ENCODE peak calls at places on chromosomes 5 and 9, in six cellular contexts. W is substantia nigra; T is lower lobe of right lung; O is RWPE1; B is CD8-positive, alpha-beta memory T cell; Y is thoracic aorta. F is an unnamed sample.

GRCh38 chr9:96462538-96462937 is 12.6 kb downstream of the HABP4 start:
- DNase-seq in O (no peak), T (no peak), W (no peak), B (no peak), Y (no peak), F (no peak)

GRCh38 chr9:123093141-123093540 is 59.7 kb downstream of the GPR21 start:
- DNase-seq in O (no peak), Y (no peak), B (no peak), W (no peak), T (no peak), F (no peak)

GRCh38 chr5:134529460-134529859 is 4.0 kb downstream of the JADE2 start:
- DNase-seq in Y (no peak), O (no peak), W (no peak), T (no peak), B (no peak), F (no peak)

GRCh38 chr5:180646963-180647305 is 2.5 kb downstream of the FLT4 start:
- DNase-seq in W (no peak), B (no peak), O (no peak), T (no peak), Y (no peak), F (no peak)

GRCh38 chr5:74546796-74547195 is 93.7 kb downstream of the ENC1 start:
- DNase-seq in W (no peak), Y (no peak), T (no peak), O (peak), B (no peak), F (no peak)

GRCh38 chr5:180114304-180115003 is 42.9 kb upstream of the RNF130 start:
- DNase-seq in W (no peak), T (no peak), B (no peak), O (no peak), Y (no peak), F (no peak)

GRCh38 chr9:72185561-72185960 is 36.3 kb downstream of the GDA start:
- DNase-seq in O (no peak), T (no peak), B (no peak), W (no peak), Y (no peak), F (no peak)

GRCh38 chr5:116626272-116626723 is 51.7 kb upstream of the SEMA6A start:
- DNase-seq in O (no peak), Y (peak), W (peak), T (no peak), B (no peak), F (no peak)

GRCh38 chr5:107821288-107821687 is 150.6 kb upstream of the EFNA5 start:
- DNase-seq in O (no peak), W (no peak), B (no peak), T (no peak), Y (no peak), F (no peak)

GRCh38 chr5:75886706-75887105 is 169.5 kb upstream of the POC5 start:
- DNase-seq in B (no peak), Y (no peak), W (no peak), T (no peak), O (no peak), F (no peak)

GRCh38 chr5:72106922-72107873 is at the start of gene MAP1B:
- DNase-seq in O (peak), B (no peak), W (peak), Y (no peak), T (no peak), F (no peak)

GRCh38 chr9:95366731-95367325 is 49.3 kb upstream of the FANCC start:
- DNase-seq in B (no peak), Y (no peak), O (no peak), T (no peak), W (no peak), F (no peak)

GRCh38 chr9:87570000-87570834 is 72.5 kb downstream of the DAPK1 start:
- DNase-seq in O (no peak), T (no peak), B (no peak), Y (no peak), W (no peak), F (no peak)

GRCh38 chr5:154311362-154311761 is 120.8 kb downstream of the GALNT10 start:
- DNase-seq in B (no peak), T (peak), O (no peak), Y (no peak), W (no peak), F (no peak)

GRCh38 chr5:151483647-151484046 is 36.2 kb downstream of the SLC36A1 start:
- DNase-seq in T (no peak), B (no peak), W (no peak), O (no peak), Y (no peak), F (no peak)

GRCh38 chr9:72996106-72996505 is 43.3 kb upstream of the ALDH1A1 start:
- DNase-seq in W (no peak), T (no peak), B (no peak), Y (no peak), O (no peak), F (no peak)

GRCh38 chr9:68416891-68417570 is 60.6 kb downstream of the PGM5 start:
- DNase-seq in O (no peak), T (no peak), B (no peak), Y (no peak), W (no peak), F (no peak)

GRCh38 chr9:23824241-23825142 is 1.5 kb downstream of the ELAVL2 start:
- DNase-seq in B (no peak), T (no peak), O (peak), W (no peak), Y (no peak), F (no peak)

GRCh38 chr5:120999550-120999949 is 535.5 kb downstream of the PRR16 start:
- DNase-seq in O (no peak), W (no peak), T (no peak), Y (no peak), B (no peak), F (no peak)

GRCh38 chr5:61823796-61824195 is 482.2 kb upstream of the KIF2A start:
- DNase-seq in B (no peak), T (no peak), O (no peak), W (no peak), Y (no peak), F (no peak)

GRCh38 chr5:138963763-138964371 is 88.7 kb upstream of the LRRTM2 start:
- DNase-seq in T (no peak), B (no peak), O (no peak), W (no peak), Y (no peak), F (no peak)

GRCh38 chr5:108093186-108093585 is 288.7 kb downstream of the FBXL17 start:
- DNase-seq in Y (no peak), T (no peak), O (no peak), B (no peak), W (no peak), F (no peak)

GRCh38 chr9:91451431-91452270 is 28.0 kb upstream of the NFIL3 start:
- DNase-seq in B (no peak), Y (no peak), W (no peak), O (no peak), T (no peak), F (no peak)

GRCh38 chr9:21081451-21081850 is 3.7 kb upstream of the IFNB1 start:
- DNase-seq in Y (no peak), T (no peak), B (no peak), W (no peak), O (no peak), F (no peak)

GRCh38 chr9:132404228-132404881 is 2.3 kb downstream of the TTF1 start:
- DNase-seq in B (peak), T (no peak), Y (no peak), W (no peak), O (no peak), F (no peak)

GRCh38 chr9:107163370-107163769 is 119.7 kb upstream of the RAD23B start:
- DNase-seq in B (no peak), Y (no peak), T (no peak), W (no peak), O (no peak), F (no peak)

GRCh38 chr5:149325166-149325735 is 20.0 kb upstream of the GRPEL2 start:
- DNase-seq in Y (no peak), T (no peak), B (no peak), O (peak), W (no peak), F (no peak)

DNA sequence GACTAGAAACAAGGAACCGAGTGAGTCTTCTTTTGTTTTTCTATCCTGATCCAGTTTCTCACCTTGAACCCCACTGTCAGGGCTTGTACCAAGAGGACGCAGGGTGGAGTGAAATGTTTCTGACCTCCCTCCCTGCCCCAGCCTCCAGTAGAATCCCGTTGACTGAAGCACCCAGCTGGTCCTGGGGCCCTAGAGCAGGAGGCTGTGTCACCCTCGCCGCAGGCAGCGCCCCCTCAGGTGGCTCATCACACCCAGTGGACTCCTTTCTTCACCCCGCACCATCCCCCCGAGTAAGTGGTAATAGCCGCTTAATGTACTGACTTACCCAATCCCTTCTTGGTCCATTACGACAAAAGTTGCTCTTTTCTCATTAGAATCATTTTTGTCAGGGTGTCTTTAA is 53.8 kb downstream of the MVB12B start:
- DNase-seq in B (no peak), Y (no peak), T (no peak), W (no peak), O (no peak), F (no peak)
- H3K27ac ChIP-seq in B (no peak), Y (no peak), T (no peak), W (peak), O (no peak), F (no peak)

GRCh38 chr5:132427285-132428146 is 58.0 kb downstream of the SLC22A5 start:
- DNase-seq in O (no peak), B (peak), W (peak), T (peak), Y (no peak), F (peak)
- H3K27ac ChIP-seq in O (peak), B (peak), W (peak), T (peak), Y (peak), F (peak)

GRCh38 chr9:133665096-133665495 is 28.9 kb downstream of the DBH start:
- DNase-seq in T (no peak), O (no peak), B (no peak), W (no peak), Y (no peak), F (no peak)

GRCh38 chr9:133666387-133666786 is 30.2 kb downstream of the DBH start:
- DNase-seq in Y (no peak), O (no peak), T (no peak), B (no peak), W (no peak), F (no peak)

GRCh38 chr9:133664651-133665050 is 28.5 kb downstream of the DBH start:
- DNase-seq in B (no peak), Y (no peak), O (no peak), T (no peak), W (no peak), F (no peak)

GRCh38 chr9:133666845-133667244 is 30.7 kb downstream of the DBH start:
- DNase-seq in Y (no peak), T (no peak), W (no peak), O (no peak), B (no peak), F (no peak)

DNA sequence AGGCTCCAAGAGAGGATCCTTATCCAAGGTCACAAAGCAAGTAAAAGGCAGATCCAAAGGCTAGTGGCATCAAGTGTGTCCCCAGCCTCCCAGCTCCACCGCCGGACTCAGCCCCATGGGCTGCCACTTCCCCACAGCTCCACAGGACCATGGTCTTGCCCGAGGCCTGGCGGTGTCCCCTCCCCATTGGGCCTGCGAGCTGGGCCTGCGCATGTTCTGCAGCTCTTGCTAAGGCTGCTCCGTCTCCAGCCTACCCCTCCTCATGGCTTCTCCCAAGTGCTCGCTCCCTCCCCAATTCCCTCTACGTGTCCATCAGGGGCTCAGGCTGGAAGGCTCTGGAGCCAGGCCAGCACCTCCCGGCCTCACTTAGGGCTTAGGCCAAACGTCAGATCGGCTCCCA is 29.4 kb downstream of the DBH start:
- DNase-seq in T (no peak), W (no peak), B (no peak), Y (no peak), O (no peak), F (no peak)
- H3K27ac ChIP-seq in T (no peak), W (no peak), B (no peak), Y (no peak), O (no peak), F (no peak)

DNA sequence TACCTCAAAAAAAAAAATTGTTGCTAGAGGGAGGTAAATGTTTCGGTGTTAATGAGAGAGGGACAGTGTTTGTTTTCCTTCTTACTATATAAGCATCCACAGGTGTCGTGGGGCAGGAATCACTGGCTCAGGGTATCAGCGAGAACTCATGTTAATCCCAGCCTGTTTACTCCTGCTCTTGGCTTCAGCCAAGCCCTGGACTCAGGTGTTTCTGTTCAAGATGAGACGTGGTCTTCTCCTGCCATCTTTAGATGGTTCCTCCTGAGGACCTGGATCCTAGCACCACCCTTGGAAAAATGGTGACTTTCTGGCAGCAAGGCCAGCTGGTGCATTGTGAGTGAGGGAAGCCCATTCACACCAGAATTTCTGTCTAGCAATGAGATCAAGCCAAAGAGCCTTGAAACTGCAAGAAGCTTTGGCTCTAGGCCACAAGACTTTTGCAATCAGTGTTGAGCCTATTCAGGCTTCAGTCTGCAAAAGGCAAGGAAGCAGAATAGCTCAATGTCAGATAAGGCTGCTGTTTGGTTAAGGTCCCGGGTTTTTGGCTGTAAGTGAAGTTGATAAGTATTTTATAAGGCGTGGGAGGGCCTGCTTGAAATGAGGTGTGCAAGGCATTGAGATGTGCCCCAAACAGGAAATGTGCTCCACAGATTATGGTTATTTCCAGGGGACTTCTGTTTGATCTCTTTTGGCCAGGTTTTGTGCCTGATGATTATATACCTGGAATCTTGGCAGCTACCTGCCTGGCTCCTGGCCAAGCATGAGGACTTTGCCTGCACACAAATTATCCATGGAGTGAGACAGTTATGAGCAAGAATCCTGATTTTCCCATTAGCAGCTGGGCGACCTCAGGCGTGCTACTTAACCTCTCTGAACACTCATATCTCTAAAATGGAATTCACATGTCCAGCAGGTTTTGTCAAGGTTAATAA is 99.8 kb downstream of the TENT4A start:
- DNase-seq in B (no peak), Y (peak), O (no peak), W (no peak), T (no peak), F (no peak)
- H3K27ac ChIP-seq in B (no peak), Y (no peak), O (no peak), W (no peak), T (no peak), F (no peak)

GRCh38 chr5:96927008-96927407 is 8.9 kb upstream of the LNPEP start:
- DNase-seq in B (no peak), O (no peak), T (no peak), Y (no peak), W (no peak), F (no peak)
- H3K27ac ChIP-seq in B (no peak), O (no peak), T (no peak), Y (no peak), W (no peak), F (no peak)

GRCh38 chr5:177539411-177539810 is 15.0 kb downstream of the FAM193B start:
- DNase-seq in T (no peak), B (no peak), W (no peak), O (no peak), Y (no peak), F (no peak)

GRCh38 chr5:177538876-177539275 is 15.5 kb downstream of the FAM193B start:
- DNase-seq in B (no peak), T (no peak), Y (no peak), W (no peak), O (peak), F (no peak)

GRCh38 chr5:177537389-177538361 is 16.7 kb downstream of the FAM193B start:
- DNase-seq in B (no peak), T (no peak), Y (peak), O (no peak), W (no peak), F (no peak)

GRCh38 chr5:177542816-177543472 is 11.4 kb downstream of the FAM193B start:
- DNase-seq in Y (no peak), O (no peak), T (no peak), W (no peak), B (no peak), F (no peak)

DNA sequence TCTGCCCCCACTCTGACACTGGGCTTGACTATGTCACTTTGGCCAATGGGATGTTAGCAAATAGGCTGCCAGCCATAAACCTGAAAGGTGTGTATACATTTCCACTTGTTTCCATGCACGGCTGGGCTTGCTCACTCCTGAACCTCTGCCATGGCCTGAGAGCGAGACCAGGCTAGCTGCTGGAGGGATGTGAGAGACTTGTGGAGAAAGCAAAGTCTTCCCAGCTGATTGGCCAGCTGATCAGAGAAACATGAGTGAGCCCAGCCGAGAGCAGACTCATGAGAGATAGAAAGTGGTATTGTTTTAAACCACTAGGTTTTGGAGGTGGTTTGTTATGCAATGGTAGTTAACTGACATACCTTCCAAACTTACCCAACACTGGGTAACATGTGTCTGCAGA is 13.9 kb downstream of the FAM193B start:
- DNase-seq in T (no peak), Y (no peak), B (no peak), O (peak), W (no peak), F (no peak)
- H3K27ac ChIP-seq in T (no peak), Y (peak), B (no peak), O (peak), W (no peak), F (no peak)

DNA sequence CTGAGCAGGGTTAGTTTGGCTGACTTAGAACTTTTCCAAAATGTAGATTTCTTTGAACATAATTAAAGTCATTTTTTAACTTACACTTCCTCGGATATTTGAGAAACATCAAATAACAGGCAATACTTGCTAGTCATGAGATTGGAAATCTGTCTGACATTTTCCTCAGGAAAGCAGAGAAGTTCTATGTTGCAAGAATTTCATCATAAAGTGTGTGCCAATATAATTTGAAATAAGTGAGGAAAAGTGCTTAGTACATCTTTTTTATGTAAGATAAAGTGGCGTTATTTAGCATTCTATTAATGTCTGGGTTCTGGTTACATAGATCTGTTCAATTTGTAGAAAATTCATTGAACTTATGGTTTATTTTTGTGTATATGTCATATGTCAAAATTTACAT is 48.7 kb upstream of the C5orf47 start:
- DNase-seq in T (no peak), O (no peak), W (no peak), B (no peak), Y (no peak), F (no peak)
- H3K27ac ChIP-seq in T (no peak), O (no peak), W (no peak), B (no peak), Y (no peak), F (no peak)

DNA sequence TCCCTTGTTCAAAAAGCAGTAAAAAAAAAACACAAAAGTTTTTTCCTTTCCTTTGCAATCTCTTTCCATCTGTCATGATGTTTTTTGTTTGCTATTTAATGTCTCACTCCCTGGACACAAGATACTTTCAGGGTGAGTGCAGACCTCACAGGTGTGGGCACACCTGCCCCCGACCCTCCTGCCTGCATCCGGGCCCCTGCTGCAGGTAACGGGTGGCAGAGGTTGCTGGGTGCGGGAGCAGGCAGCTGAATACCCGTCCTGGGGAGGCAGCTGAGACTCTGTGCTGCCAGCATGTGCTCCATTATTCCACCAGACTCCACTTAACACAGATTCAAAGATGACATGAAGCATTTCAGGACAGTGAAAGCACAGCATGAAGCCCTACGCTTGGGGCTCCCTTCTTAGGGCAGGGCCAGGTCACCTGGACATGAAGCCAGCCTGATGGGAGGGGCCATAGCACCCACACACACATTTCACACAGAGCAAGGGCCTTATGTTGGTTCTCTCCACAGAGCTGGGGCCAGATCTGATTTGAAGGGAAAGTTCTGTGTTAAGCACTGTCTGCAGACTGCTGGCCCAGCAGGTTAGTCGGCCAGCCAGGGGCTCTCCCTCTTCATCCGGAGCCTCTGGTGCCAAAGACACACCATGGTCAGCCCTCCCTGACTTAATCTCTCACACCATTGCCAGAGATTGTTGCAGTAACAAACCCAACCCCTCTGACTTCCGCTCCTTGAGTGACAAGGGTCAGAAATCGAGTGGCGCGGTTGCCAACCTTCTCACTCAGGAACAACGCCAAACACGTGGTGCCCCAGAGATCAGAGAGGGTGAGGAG is 13.0 kb downstream of the NEK6 start:
- DNase-seq in T (peak), O (no peak), W (no peak), Y (peak), B (no peak), F (no peak)
- H3K27ac ChIP-seq in T (peak), O (peak), W (no peak), Y (peak), B (no peak), F (no peak)